ENCODE peak calls at places on chromosomes 3 and 15, in six cellular contexts. K is midbrain; R is cardiac fibroblast; B is activated T-cell treated with anti-CD3 and anti-CD28 coated beads, Interleukin-2, amount 50 U/mL, for 48 hours; W is iPS-NIHi11; P is DMS 273 treated with DMSO at 0.1 percent for 48 hours. V is an unnamed sample.

GRCh38 chr3:129228891-129229585 is 20.4 kb upstream of the COPG1 start:
- DNase-seq in R (peak), W (peak), P (no peak), B (no peak), K (no peak), V (no peak)

GRCh38 chr15:76153241-76154197 is 93.7 kb downstream of the TMEM266 start:
- DNase-seq in R (no peak), P (peak), K (no peak), B (no peak), W (no peak), V (no peak)

GRCh38 chr3:177262396-177262795 is 65.1 kb upstream of the TBL1XR1 start:
- DNase-seq in R (peak), K (no peak), B (no peak), P (no peak), W (peak), V (no peak)

GRCh38 chr3:141384575-141384974 is 16.3 kb downstream of the ZBTB38 start:
- DNase-seq in W (no peak), B (no peak), R (no peak), K (no peak), P (no peak), V (no peak)

GRCh38 chr15:31469801-31470545 is 143.3 kb downstream of the KLF13 start:
- DNase-seq in K (no peak), P (no peak), R (no peak), W (no peak), B (peak), V (no peak)

GRCh38 chr3:53254810-53255359 is 937 bp downstream of the TKT start:
- DNase-seq in W (peak), R (peak), K (peak), B (peak), P (no peak), V (peak)

GRCh38 chr15:90174140-90174891 is 26.8 kb upstream of the SEMA4B start:
- DNase-seq in W (no peak), P (peak), R (peak), B (no peak), K (peak), V (no peak)

GRCh38 chr3:151290673-151291072 is 12.3 kb upstream of the P2RY14 start:
- DNase-seq in B (no peak), K (peak), W (no peak), R (peak), P (no peak), V (no peak)

GRCh38 chr3:65783117-65783516 is 255.6 kb downstream of the MAGI1 start:
- DNase-seq in P (no peak), B (no peak), R (no peak), W (no peak), K (no peak), V (no peak)

GRCh38 chr3:128726691-128727031 is 678 bp downstream of the RAB7A start:
- DNase-seq in B (peak), W (peak), P (no peak), K (peak), R (peak), V (peak)

GRCh38 chr3:62968128-62968527 is 92.9 kb upstream of the CADPS start:
- DNase-seq in K (no peak), B (no peak), P (no peak), R (no peak), W (no peak), V (no peak)

GRCh38 chr3:141421639-141422319 is 53.5 kb downstream of the ZBTB38 start:
- DNase-seq in W (no peak), B (no peak), P (no peak), R (peak), K (no peak), V (no peak)

GRCh38 chr3:17473761-17474160 is 268.7 kb downstream of the TBC1D5 start:
- DNase-seq in W (no peak), K (no peak), B (no peak), P (no peak), R (peak), V (no peak)

GRCh38 chr3:128340904-128341555 is 125.7 kb downstream of the DNAJB8 start:
- DNase-seq in W (no peak), K (no peak), B (no peak), R (no peak), P (no peak), V (no peak)

GRCh38 chr3:12891985-12892839 is 50.8 kb upstream of the RPL32 start:
- DNase-seq in R (peak), B (peak), W (peak), K (peak), P (no peak), V (peak)

GRCh38 chr15:48602358-48603122 is 43.0 kb downstream of the FBN1 start:
- DNase-seq in K (no peak), P (no peak), W (no peak), B (no peak), R (peak), V (no peak)

GRCh38 chr15:58331562-58331902 is 100.3 kb upstream of the LIPC start:
- DNase-seq in B (no peak), W (no peak), K (no peak), R (no peak), P (no peak), V (no peak)

GRCh38 chr3:190968616-190969015 is 106.1 kb upstream of the GMNC start:
- DNase-seq in P (no peak), K (no peak), B (no peak), W (peak), R (no peak), V (no peak)

GRCh38 chr15:101623367-101624304 is 28.5 kb downstream of the TM2D3 start:
- DNase-seq in B (no peak), K (no peak), R (no peak), P (no peak), W (no peak), V (no peak)

GRCh38 chr3:36705015-36705414 is 59.3 kb downstream of the DCLK3 start:
- DNase-seq in W (no peak), R (no peak), B (no peak), P (no peak), K (no peak), V (no peak)

GRCh38 chr3:156626104-156626503 is 48.3 kb upstream of the TIPARP start:
- DNase-seq in R (no peak), B (no peak), P (no peak), W (no peak), K (no peak), V (peak)

GRCh38 chr15:43941071-43941470 is 114.3 kb downstream of the WDR76 start:
- DNase-seq in R (no peak), P (no peak), K (no peak), B (no peak), W (no peak), V (no peak)

GRCh38 chr3:142285057-142285666 is 59.8 kb upstream of the GK5 start:
- DNase-seq in W (no peak), K (no peak), R (no peak), B (no peak), P (no peak), V (peak)

V was measured in small intestine.